ENCODE peak calls at places on chromosome 14, in four cellular contexts. U is stomach, F is breast epithelium, Z is spleen. E is an unnamed sample.

GRCh38 chr14:54348001-54348611 is 48.7 kb upstream of the CDKN3 start:
- DNase-seq in Z (no peak), U (no peak), F (no peak), E (no peak)

GRCh38 chr14:71532349-71532748 is 399.9 kb upstream of the RGS6 start:
- DNase-seq in Z (no peak), F (no peak), U (no peak), E (no peak)

GRCh38 chr14:104856869-104857860 is 7.9 kb upstream of the CEP170B start:
- DNase-seq in Z (peak), F (peak), U (no peak), E (no peak)

GRCh38 chr14:21475767-21476525 is 813 bp downstream of the RAB2B start:
- DNase-seq in Z (no peak), F (no peak), U (no peak), E (no peak)

GRCh38 chr14:55546212-55546874 is 33.7 kb upstream of the KTN1 start:
- DNase-seq in U (no peak), Z (no peak), F (no peak), E (no peak)

GRCh38 chr14:74548881-74549280 is 55.3 kb downstream of the ISCA2 start:
- DNase-seq in F (no peak), U (peak), Z (peak), E (no peak)

GRCh38 chr14:88229428-88229827 is 93.6 kb downstream of the KCNK10 start:
- DNase-seq in U (no peak), F (no peak), Z (no peak), E (no peak)

GRCh38 chr14:40362856-40363255 is 930.6 kb upstream of the FBXO33 start:
- DNase-seq in F (no peak), U (no peak), Z (no peak), E (no peak)

GRCh38 chr14:82636426-82636825 is 1102.8 kb upstream of the SEL1L start:
- DNase-seq in U (no peak), F (no peak), Z (no peak), E (no peak)

GRCh38 chr14:71290960-71291466 is 383.8 kb downstream of the PCNX1 start:
- DNase-seq in Z (no peak), F (no peak), U (no peak), E (no peak)

GRCh38 chr14:74349757-74350156 is 1.5 kb downstream of the VRTN start:
- DNase-seq in U (peak), Z (no peak), F (no peak), E (no peak)

GRCh38 chr14:68397827-68398226 is 395.0 kb downstream of the ZFP36L1 start:
- DNase-seq in U (no peak), Z (peak), F (no peak), E (no peak)

GRCh38 chr14:85701763-85702162 is 171.8 kb downstream of the FLRT2 start:
- DNase-seq in Z (no peak), F (no peak), U (no peak), E (no peak)

DNA sequence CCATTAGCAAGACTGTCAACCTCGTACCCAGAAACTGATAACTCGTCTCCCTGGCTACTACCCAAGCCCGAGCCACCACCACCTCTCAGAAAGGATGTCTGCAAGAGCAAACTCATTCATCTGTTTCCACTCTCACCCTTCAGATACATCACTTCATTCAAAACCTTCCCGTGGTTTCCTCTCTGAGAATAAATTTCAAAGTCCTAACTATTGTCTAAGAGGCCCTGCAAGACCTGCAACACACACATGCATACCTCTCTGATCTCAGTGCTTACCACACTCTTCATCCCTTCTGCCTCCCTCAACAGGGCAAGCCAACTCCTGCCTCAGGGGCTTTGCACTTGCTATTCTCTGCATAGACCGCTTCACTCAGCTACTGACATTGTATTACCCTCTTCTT is 40.6 kb downstream of the PPP1R13B start:
- DNase-seq in Z (no peak), F (no peak), U (no peak), E (no peak)
- H3K27ac ChIP-seq in Z (no peak), F (no peak), U (no peak), E (no peak)

DNA sequence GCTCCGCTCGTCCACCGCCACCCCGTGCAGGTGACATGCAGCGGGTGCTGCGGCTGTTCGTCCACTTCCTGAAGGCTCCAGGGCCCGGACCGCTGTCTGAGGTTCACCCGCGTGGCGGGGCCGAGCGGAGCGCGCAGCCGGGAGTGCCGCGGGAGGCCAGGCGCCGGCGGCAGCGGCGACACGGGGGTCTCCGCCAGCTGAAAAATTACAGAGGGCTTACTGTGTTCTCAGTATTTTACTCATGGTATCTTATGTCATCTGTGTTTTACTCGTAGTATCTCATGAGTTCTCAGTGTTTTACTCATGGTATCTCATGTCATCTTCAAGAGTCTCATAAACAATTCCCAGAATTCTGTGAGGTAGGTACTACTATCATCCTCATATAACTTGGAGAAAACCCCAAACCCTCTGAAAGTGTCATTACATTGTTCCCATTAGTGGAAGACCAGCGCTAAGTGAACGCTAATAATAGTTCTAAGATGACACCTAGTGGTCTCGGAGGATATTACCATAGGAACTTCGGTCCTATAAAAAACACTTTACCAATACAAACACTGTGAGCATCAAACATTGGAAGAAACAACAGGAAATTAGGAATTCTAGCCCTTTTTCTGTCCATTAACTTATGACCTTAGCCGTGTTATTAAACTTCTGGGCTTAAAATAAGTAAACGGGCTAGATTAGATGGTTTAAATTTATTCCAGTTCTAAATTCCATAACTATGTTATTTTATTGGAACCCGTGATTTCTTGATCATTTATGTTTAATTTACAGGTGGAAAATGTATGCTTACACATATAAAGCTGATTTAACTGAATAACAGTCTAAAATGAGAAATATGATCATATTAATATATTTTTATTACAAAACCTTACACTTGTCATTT is 32.4 kb downstream of the AK7 start:
- DNase-seq in Z (peak), F (no peak), U (peak), E (no peak)
- TF ChIP-seq POLR2AphosphoS5 in Z (peak), F (no peak), U (no peak), E (no peak)

GRCh38 chr14:31792726-31793125 is 231.5 kb downstream of the NUBPL start:
- DNase-seq in U (no peak), Z (no peak), F (no peak), E (no peak)

GRCh38 chr14:31785574-31785973 is 224.4 kb downstream of the NUBPL start:
- DNase-seq in Z (no peak), F (no peak), U (no peak), E (no peak)

GRCh38 chr14:31787377-31787776 is 226.2 kb downstream of the NUBPL start:
- DNase-seq in F (no peak), U (no peak), Z (no peak), E (no peak)

GRCh38 chr14:31788340-31788739 is 227.1 kb downstream of the NUBPL start:
- DNase-seq in Z (no peak), U (no peak), F (no peak), E (no peak)
- H3K27ac ChIP-seq in Z (no peak), U (no peak), F (no peak), E (no peak)

GRCh38 chr14:91364524-91365270 is 52.9 kb downstream of the CCDC88C start:
- DNase-seq in F (no peak), Z (no peak), U (no peak), E (no peak)

GRCh38 chr14:91363776-91364523 is 53.7 kb downstream of the CCDC88C start:
- DNase-seq in F (no peak), U (no peak), Z (peak), E (no peak)

GRCh38 chr14:91360490-91361235 is 57.0 kb downstream of the CCDC88C start:
- DNase-seq in U (no peak), Z (no peak), F (no peak), E (no peak)

GRCh38 chr14:91358654-91359210 is 58.9 kb downstream of the CCDC88C start:
- DNase-seq in Z (peak), U (no peak), F (no peak), E (no peak)

GRCh38 chr14:91361236-91361811 is 56.3 kb downstream of the CCDC88C start:
- DNase-seq in F (no peak), U (no peak), Z (no peak), E (no peak)
- TF ChIP-seq POLR2AphosphoS5 in F (no peak), U (no peak), Z (no peak), E (no peak)

GRCh38 chr14:31842905-31843304 is 234.2 kb upstream of the ARHGAP5 start:
- DNase-seq in Z (no peak), F (no peak), U (no peak), E (no peak)

GRCh38 chr14:31843361-31844091 is 233.6 kb upstream of the ARHGAP5 start:
- DNase-seq in U (no peak), F (no peak), Z (no peak), E (no peak)
- H3K27ac ChIP-seq in U (no peak), F (no peak), Z (no peak), E (no peak)

GRCh38 chr14:102362084-102362483 is 606 bp downstream of the CINP start:
- DNase-seq in U (no peak), F (no peak), Z (no peak), E (no peak)
- TF ChIP-seq POLR2AphosphoS5 in U (no peak), F (no peak), Z (no peak), E (no peak)

E was measured in esophagus muscularis mucosa.